ENCODE peak calls at places on chromosomes 6 and 20, in seven cellular contexts. S is psoas muscle, U is fibroblast of lung, Q is spleen, W is pancreas, C is kidney epithelial cell, B is fibroblast of the aortic adventitia. J is an unnamed sample.

GRCh38 chr6:163863565-163863964 is 449.0 kb downstream of the QKI start:
- DNase-seq in S (no peak), U (no peak), Q (no peak), W (no peak), C (no peak), B (no peak), J (no peak)

GRCh38 chr20:25296094-25297093 is 48.5 kb downstream of the PYGB start:
- DNase-seq in S (peak), U (no peak), Q (peak), W (no peak), C (no peak), B (peak), J (no peak)

GRCh38 chr6:55898342-55898741 is 23.0 kb upstream of the BMP5 start:
- DNase-seq in S (no peak), U (peak), Q (no peak), W (no peak), C (no peak), B (peak), J (peak)

GRCh38 chr20:59222982-59223610 is 59.5 kb downstream of the ZNF831 start:
- DNase-seq in S (no peak), U (no peak), Q (no peak), W (no peak), C (no peak), B (no peak), J (no peak)

GRCh38 chr20:63501818-63502670 is 3.2 kb upstream of the EEF1A2 start:
- DNase-seq in S (peak), U (no peak), Q (no peak), W (no peak), C (no peak), B (no peak), J (no peak)

GRCh38 chr20:49786226-49786625 is 26.4 kb upstream of the SLC9A8 start:
- DNase-seq in S (no peak), U (no peak), Q (no peak), W (no peak), C (no peak), B (no peak), J (no peak)

GRCh38 chr20:52457826-52458225 is 266.2 kb upstream of the ZFP64 start:
- DNase-seq in S (no peak), U (peak), Q (no peak), W (no peak), C (peak), B (no peak), J (no peak)

GRCh38 chr6:168536196-168536595 is 95.2 kb downstream of the SMOC2 start:
- DNase-seq in S (no peak), U (no peak), Q (peak), W (no peak), C (no peak), B (no peak), J (no peak)

GRCh38 chr20:3239026-3239866 is at the start of gene SLC4A11:
- DNase-seq in S (peak), U (peak), Q (peak), W (peak), C (peak), B (peak), J (no peak)

GRCh38 chr6:147065786-147066185 is 138.4 kb upstream of the STXBP5 start:
- DNase-seq in S (no peak), U (no peak), Q (no peak), W (no peak), C (no peak), B (no peak), J (no peak)

GRCh38 chr6:114170372-114170771 is 172.5 kb downstream of the HS3ST5 start:
- DNase-seq in S (no peak), U (no peak), Q (no peak), W (no peak), C (no peak), B (no peak), J (no peak)

GRCh38 chr20:53559816-53560215 is 33.8 kb downstream of the ZNF217 start:
- DNase-seq in S (no peak), U (peak), Q (no peak), W (no peak), C (no peak), B (no peak), J (no peak)

GRCh38 chr20:17525650-17526049 is 5.5 kb downstream of the BFSP1 start:
- DNase-seq in S (no peak), U (peak), Q (no peak), W (no peak), C (no peak), B (no peak), J (no peak)

GRCh38 chr20:17161661-17162410 is 65.0 kb upstream of the PCSK2 start:
- DNase-seq in S (no peak), U (no peak), Q (no peak), W (no peak), C (no peak), B (no peak), J (no peak)

GRCh38 chr6:47071681-47072080 is 29.5 kb upstream of the ADGRF1 start:
- DNase-seq in S (no peak), U (no peak), Q (no peak), W (no peak), C (no peak), B (no peak), J (no peak)

GRCh38 chr20:5621305-5621704 is 128.9 kb upstream of the SHLD1 start:
- DNase-seq in S (no peak), U (peak), Q (no peak), W (peak), C (no peak), B (peak), J (no peak)

GRCh38 chr6:72689107-72689954 is 67.5 kb downstream of the KCNQ5 start:
- DNase-seq in S (no peak), U (no peak), Q (no peak), W (no peak), C (no peak), B (peak), J (no peak)

GRCh38 chr6:128696651-128697391 is 176.4 kb upstream of the PTPRK start:
- DNase-seq in S (no peak), U (peak), Q (no peak), W (no peak), C (peak), B (peak), J (peak)

GRCh38 chr6:127120787-127121636 is 2.5 kb downstream of the RSPO3 start:
- DNase-seq in S (peak), U (peak), Q (peak), W (peak), C (no peak), B (peak), J (peak)

GRCh38 chr6:83071023-83071422 is 3.6 kb downstream of the DOP1A start:
- DNase-seq in S (no peak), U (peak), Q (no peak), W (no peak), C (no peak), B (peak), J (no peak)

GRCh38 chr20:6122873-6123649 is at the start of gene FERMT1:
- DNase-seq in S (peak), U (peak), Q (no peak), W (peak), C (peak), B (peak), J (no peak)

GRCh38 chr6:118558811-118559217 is 10.7 kb downstream of the PLN start:
- DNase-seq in S (no peak), U (peak), Q (no peak), W (no peak), C (no peak), B (no peak), J (no peak)

GRCh38 chr6:168138436-168138835 is 59.4 kb upstream of the FRMD1 start:
- DNase-seq in S (no peak), U (no peak), Q (peak), W (no peak), C (no peak), B (no peak), J (no peak)

GRCh38 chr6:108260126-108260808 is 573 bp downstream of the SNX3 start:
- DNase-seq in S (no peak), U (peak), Q (peak), W (peak), C (no peak), B (peak), J (peak)

GRCh38 chr20:32278199-32278643 is 770 bp downstream of the KIF3B start:
- DNase-seq in S (no peak), U (peak), Q (no peak), W (no peak), C (no peak), B (peak), J (no peak)

GRCh38 chr20:4150095-4150492 is 134.7 kb upstream of the RNF24 start:
- DNase-seq in S (no peak), U (peak), Q (no peak), W (peak), C (no peak), B (peak), J (no peak)

GRCh38 chr6:160992323-160993314 is 1.1 kb downstream of the MAP3K4 start:
- DNase-seq in S (no peak), U (peak), Q (no peak), W (peak), C (no peak), B (peak), J (no peak)

GRCh38 chr6:44216677-44217331 is at the start of gene MYMX:
- DNase-seq in S (no peak), U (no peak), Q (no peak), W (peak), C (no peak), B (no peak), J (no peak)

GRCh38 chr6:125258651-125259353 is 43.0 kb downstream of the HDDC2 start:
- DNase-seq in S (no peak), U (peak), Q (no peak), W (no peak), C (no peak), B (no peak), J (no peak)

GRCh38 chr6:168822376-168822775 is 381.4 kb downstream of the SMOC2 start:
- DNase-seq in S (no peak), U (no peak), Q (no peak), W (no peak), C (no peak), B (no peak), J (no peak)

GRCh38 chr20:46545077-46545826 is 5.2 kb downstream of the OCSTAMP start:
- DNase-seq in S (no peak), U (no peak), Q (no peak), W (no peak), C (no peak), B (peak), J (no peak)

GRCh38 chr20:33676652-33677645 is 2.7 kb upstream of the NECAB3 start:
- DNase-seq in S (peak), U (no peak), Q (no peak), W (no peak), C (no peak), B (no peak), J (no peak)

GRCh38 chr6:31162463-31163165 is 4.2 kb downstream of the TCF19 start:
- DNase-seq in S (no peak), U (no peak), Q (peak), W (no peak), C (no peak), B (no peak), J (no peak)
- H3K4me3 ChIP-seq in S (no peak), U (no peak), Q (no peak), W (no peak), C (no peak), B (no peak), J (no peak)

GRCh38 chr6:6006428-6007310 is at the start of gene NRN1:
- DNase-seq in S (no peak), U (no peak), Q (no peak), W (no peak), C (no peak), B (no peak), J (no peak)

GRCh38 chr6:6004147-6004995 is 2.4 kb downstream of the NRN1 start:
- DNase-seq in S (no peak), U (no peak), Q (no peak), W (no peak), C (no peak), B (no peak), J (no peak)

GRCh38 chr6:6007311-6008113 is 787 bp upstream of the NRN1 start:
- DNase-seq in S (peak), U (no peak), Q (peak), W (no peak), C (no peak), B (no peak), J (no peak)

GRCh38 chr6:6003334-6004146 is 3.2 kb downstream of the NRN1 start:
- DNase-seq in S (peak), U (no peak), Q (peak), W (no peak), C (no peak), B (no peak), J (no peak)

GRCh38 chr6:6005467-6006427 is 978 bp downstream of the NRN1 start:
- DNase-seq in S (no peak), U (no peak), Q (no peak), W (no peak), C (no peak), B (no peak), J (no peak)
- H3K4me3 ChIP-seq in S (peak), U (no peak), Q (peak), W (peak), C (peak), B (no peak), J (no peak)

DNA sequence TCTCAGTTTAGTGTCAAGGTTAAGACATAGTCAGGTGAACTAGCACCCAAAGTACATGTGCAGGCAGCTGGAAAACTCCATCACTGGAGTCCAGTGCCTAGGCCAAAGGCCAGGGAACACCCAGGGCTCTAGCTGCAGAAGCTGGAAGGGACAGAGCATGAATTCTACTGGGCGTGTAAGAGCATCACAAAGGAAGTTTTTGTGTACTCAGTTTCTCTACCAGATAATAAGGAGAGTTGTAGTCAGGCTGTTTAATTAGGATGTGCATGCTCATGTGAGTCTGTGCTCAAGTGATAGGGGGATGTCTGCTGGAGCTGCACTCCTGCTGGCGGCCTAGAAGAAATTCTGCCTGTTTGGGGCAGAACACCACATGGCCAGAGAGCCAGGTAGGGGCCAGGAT is 8.1 kb downstream of the L3MBTL1 start:
- DNase-seq in S (no peak), U (no peak), Q (no peak), W (no peak), C (no peak), B (no peak), J (no peak)
- H3K4me3 ChIP-seq in S (no peak), U (no peak), Q (no peak), W (no peak), C (no peak), B (no peak), J (peak)

GRCh38 chr6:27374824-27375612 is 13.5 kb upstream of the ZNF391 start:
- DNase-seq in S (peak), U (peak), Q (peak), W (peak), C (peak), B (peak), J (no peak)

GRCh38 chr6:27370391-27370790 is 18.2 kb upstream of the ZNF391 start:
- DNase-seq in S (no peak), U (peak), Q (no peak), W (no peak), C (no peak), B (no peak), J (no peak)

DNA sequence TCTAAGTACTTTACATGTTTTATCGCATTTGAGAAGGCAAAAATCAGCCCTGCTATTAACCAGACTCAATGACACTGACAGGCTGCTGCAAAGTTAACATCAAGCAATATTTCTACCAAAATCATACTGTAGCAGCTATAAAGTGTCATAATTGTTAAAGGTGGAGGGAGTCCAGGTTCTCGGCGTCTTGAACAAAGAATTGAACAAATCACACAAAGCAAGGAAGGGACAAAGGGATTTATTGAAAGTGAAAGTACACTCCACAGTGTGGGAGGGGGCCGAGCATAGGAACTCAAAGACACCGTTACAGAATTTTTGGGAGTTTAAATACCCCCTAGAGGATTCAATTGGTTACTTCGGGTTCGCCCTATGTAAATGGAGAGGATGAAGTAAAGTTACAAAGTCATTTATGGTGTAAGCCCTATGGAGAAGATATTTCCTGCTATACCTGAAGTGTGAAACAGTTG is 12.9 kb upstream of the ZNF391 start:
- DNase-seq in S (no peak), U (peak), Q (no peak), W (no peak), C (no peak), B (peak), J (no peak)
- H3K4me3 ChIP-seq in S (peak), U (peak), Q (peak), W (peak), C (no peak), B (peak), J (peak)

GRCh38 chr6:134372603-134373281 is 54.8 kb upstream of the SGK1 start:
- DNase-seq in S (no peak), U (peak), Q (no peak), W (no peak), C (no peak), B (peak), J (no peak)

GRCh38 chr6:134373966-134374365 is 56.1 kb upstream of the SGK1 start:
- DNase-seq in S (no peak), U (no peak), Q (no peak), W (no peak), C (no peak), B (no peak), J (no peak)

GRCh38 chr6:134374486-134374885 is 56.6 kb upstream of the SGK1 start:
- DNase-seq in S (no peak), U (peak), Q (no peak), W (no peak), C (no peak), B (peak), J (no peak)

GRCh38 chr6:134375199-134375598 is 57.3 kb upstream of the SGK1 start:
- DNase-seq in S (no peak), U (no peak), Q (no peak), W (no peak), C (no peak), B (no peak), J (no peak)

GRCh38 chr6:134373282-134373922 is 55.5 kb upstream of the SGK1 start:
- DNase-seq in S (no peak), U (peak), Q (peak), W (peak), C (peak), B (peak), J (peak)
- H3K4me3 ChIP-seq in S (no peak), U (no peak), Q (no peak), W (no peak), C (no peak), B (peak), J (peak)

GRCh38 chr6:82062219-82062618 is 185.3 kb downstream of the IBTK start:
- DNase-seq in S (no peak), U (no peak), Q (no peak), W (no peak), C (no peak), B (no peak), J (no peak)
- H3K4me3 ChIP-seq in S (no peak), U (no peak), Q (no peak), W (no peak), C (no peak), B (no peak), J (no peak)

DNA sequence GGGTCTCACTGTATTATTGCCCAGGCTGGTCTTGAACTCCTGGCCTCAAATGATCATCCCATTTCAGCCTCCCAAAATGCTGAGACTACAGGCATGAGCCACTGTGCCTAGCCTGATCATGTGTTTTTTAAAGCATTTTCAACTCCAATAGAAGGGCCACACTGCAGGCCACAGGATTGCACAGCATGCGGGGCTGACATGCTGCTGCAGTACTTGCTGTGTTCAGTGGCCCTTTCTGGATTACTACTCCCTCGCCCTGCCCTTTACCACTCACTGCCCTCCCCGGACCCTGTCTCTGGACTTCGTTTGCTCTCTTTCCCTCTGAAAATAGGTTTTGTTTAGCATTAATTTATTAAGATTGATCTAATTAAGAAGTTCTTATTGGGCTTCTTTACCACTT is 37.3 kb downstream of the HECA start:
- DNase-seq in S (no peak), U (no peak), Q (no peak), W (no peak), C (no peak), B (no peak), J (no peak)
- H3K4me3 ChIP-seq in S (no peak), U (no peak), Q (no peak), W (no peak), C (no peak), B (no peak), J (no peak)

J was measured in AG04450.